ENCODE peak calls at places on chromosomes 4 and X, in six cellular contexts. B is astrocyte of the hippocampus; O is frontal cortex; Q is naive thymus-derived CD8-positive, alpha-beta T cell; E is ovary; R is left colon. D is an unnamed sample.

GRCh38 chrX:7448123-7448522 is 300.2 kb upstream of the PUDP start:
- DNase-seq in O (no peak), R (no peak), Q (no peak), B (no peak), E (no peak), D (no peak)

GRCh38 chr4:82761249-82761648 is 37.3 kb downstream of the SCD5 start:
- DNase-seq in E (no peak), Q (no peak), B (no peak), R (no peak), O (no peak), D (no peak)

GRCh38 chrX:96843566-96843965 is 40.1 kb upstream of the RPA4 start:
- DNase-seq in R (no peak), Q (no peak), B (no peak), E (no peak), O (no peak), D (no peak)

GRCh38 chrX:101203782-101204351 is 15.7 kb upstream of the DRP2 start:
- DNase-seq in E (no peak), R (no peak), O (no peak), Q (no peak), B (peak; percentile 25), D (no peak)

GRCh38 chr4:137387924-137388323 is 144.4 kb downstream of the PCDH18 start:
- DNase-seq in O (no peak), Q (no peak), E (no peak), R (no peak), B (peak; percentile 32), D (no peak)

GRCh38 chr4:74114234-74114633 is 15.2 kb upstream of the CXCL2 start:
- DNase-seq in Q (no peak), O (no peak), B (peak; percentile 54), E (no peak), R (no peak), D (no peak)

GRCh38 chr4:43132010-43132582 is 239.6 kb downstream of the GRXCR1 start:
- DNase-seq in E (peak; percentile 26), Q (peak; percentile 4), R (peak; percentile 50), O (peak; percentile 1), B (peak; percentile 75), D (no peak)

GRCh38 chrX:113001836-113002235 is 161.2 kb upstream of the AMOT start:
- DNase-seq in R (no peak), Q (no peak), E (no peak), B (no peak), O (no peak), D (no peak)

GRCh38 chrX:34813618-34814017 is 129.0 kb upstream of the FAM47B start:
- DNase-seq in R (no peak), O (no peak), Q (no peak), E (no peak), B (no peak), D (no peak)

GRCh38 chr4:105651879-105652640 is 56.4 kb downstream of the INTS12 start:
- DNase-seq in Q (no peak), R (no peak), B (no peak), O (no peak), E (no peak), D (no peak)

GRCh38 chr4:48035952-48036351 is 19.4 kb downstream of the NIPAL1 start:
- DNase-seq in E (no peak), Q (no peak), O (no peak), B (no peak), R (no peak), D (no peak)

GRCh38 chr4:78937837-78938236 is 1.4 kb downstream of the PAQR3 start:
- DNase-seq in Q (no peak), R (no peak), B (peak; percentile 17), O (no peak), E (no peak), D (peak; percentile 47)

GRCh38 chr4:158681630-158682029 is 9.5 kb downstream of the ETFDH start:
- DNase-seq in R (no peak), O (no peak), E (no peak), B (no peak), Q (no peak), D (no peak)

GRCh38 chr4:8267077-8267476 is 2.5 kb upstream of the HTRA3 start:
- DNase-seq in R (peak; percentile 80), Q (no peak), E (peak; percentile 75), B (peak; percentile 63), O (no peak), D (no peak)

GRCh38 chr4:2936773-2937145 is 26.4 kb downstream of the NOP14 start:
- DNase-seq in B (peak; percentile 81), E (no peak), O (no peak), R (no peak), Q (no peak), D (peak; percentile 83)

GRCh38 chrX:152897216-152898144 is at the start of gene ZNF185:
- DNase-seq in E (peak; percentile 36), B (peak; percentile 82), Q (no peak), R (peak; percentile 55), O (no peak), D (no peak)

GRCh38 chrX:108130889-108131288 is 39.3 kb downstream of the ATG4A start:
- DNase-seq in E (no peak), Q (no peak), O (no peak), B (no peak), R (no peak), D (no peak)

GRCh38 chr4:122583906-122584305 is 37.0 kb downstream of the IL21 start:
- DNase-seq in Q (no peak), R (no peak), E (no peak), B (peak; percentile 6), O (no peak), D (no peak)

GRCh38 chr4:180799798-180800197 is 1443.4 kb upstream of the TENM3 start:
- DNase-seq in R (no peak), E (no peak), O (no peak), B (no peak), Q (no peak), D (no peak)

GRCh38 chr4:15805583-15806517 is 27.7 kb downstream of the CD38 start:
- DNase-seq in B (peak; percentile 77), R (no peak), Q (peak; percentile 61), O (no peak), E (no peak), D (peak; percentile 48)

GRCh38 chr4:38279650-38280322 is 319.6 kb downstream of the PTTG2 start:
- DNase-seq in Q (no peak), O (no peak), R (peak; percentile 81), B (no peak), E (no peak), D (no peak)

GRCh38 chrX:23118890-23119527 is 119.2 kb downstream of the DDX53 start:
- DNase-seq in E (no peak), Q (no peak), R (no peak), B (peak; percentile 53), O (no peak), D (no peak)

GRCh38 chr4:154049457-154050181 is 260.7 kb upstream of the SFRP2 start:
- DNase-seq in O (no peak), B (peak; percentile 54), R (peak; percentile 21), Q (no peak), E (no peak), D (peak; percentile 31)

GRCh38 chr4:25951390-25951952 is 37.5 kb downstream of the SMIM20 start:
- DNase-seq in Q (peak; percentile 6), O (no peak), B (no peak), R (no peak), E (no peak), D (no peak)

GRCh38 chrX:79259073-79259689 is 108.0 kb downstream of the ITM2A start:
- DNase-seq in R (no peak), Q (peak; percentile 78), B (no peak), O (no peak), E (no peak), D (no peak)

GRCh38 chrX:41317487-41318208 is 16.3 kb upstream of the DDX3X start:
- DNase-seq in E (no peak), Q (no peak), B (no peak), R (no peak), O (no peak), D (no peak)

GRCh38 chrX:15619053-15619772 is 18.5 kb upstream of the ACE2 start:
- DNase-seq in B (peak; percentile 46), Q (no peak), O (no peak), E (no peak), R (no peak), D (peak; percentile 17)

GRCh38 chrX:46860536-46860935 is 23.7 kb downstream of the RP2 start:
- DNase-seq in Q (no peak), B (no peak), R (no peak), E (no peak), O (no peak), D (no peak)

GRCh38 chr4:145178740-145179139 is 1.6 kb downstream of the OTUD4 start:
- DNase-seq in B (no peak), R (no peak), O (no peak), E (no peak), Q (no peak), D (no peak)

GRCh38 chrX:132209527-132209926 is 9.7 kb downstream of the RAP2C start:
- DNase-seq in E (no peak), B (peak; percentile 1), O (no peak), Q (no peak), R (no peak), D (no peak)

GRCh38 chr4:78602334-78602733 is 50.8 kb downstream of the ANXA3 start:
- DNase-seq in Q (no peak), O (no peak), R (no peak), E (no peak), B (no peak), D (no peak)

GRCh38 chr4:155588437-155588836 is 78.2 kb upstream of the GUCY1A1 start:
- DNase-seq in E (no peak), Q (no peak), R (no peak), O (no peak), B (no peak), D (no peak)